ENCODE peak calls at places on chromosomes 16 and 17, in six cellular contexts. R is activated naive CD4-positive, alpha-beta T cell treated with anti-CD3 and anti-CD28 coated beads for 36 hours; Z is AG08395; U is HTR-8/SVneo; I is HEK293T; K is Daoy. C is an unnamed sample.

GRCh38 chr17:82823004-82823403 is 16.8 kb downstream of the ZNF750 start:
- DNase-seq in Z (no peak), I (no peak), K (no peak), R (peak), U (no peak), C (no peak)

GRCh38 chr16:59170065-59170712 is 436.1 kb upstream of the GOT2 start:
- DNase-seq in U (no peak), R (no peak), K (no peak), Z (no peak), I (no peak), C (no peak)

GRCh38 chr17:77449908-77450741 is 309.4 kb downstream of the SEC14L1 start:
- DNase-seq in U (peak), K (peak), I (no peak), Z (peak), R (peak), C (peak)

GRCh38 chr17:32486091-32486700 is 597 bp upstream of the CDK5R1 start:
- DNase-seq in U (peak), K (peak), I (peak), R (peak), Z (peak), C (peak)

GRCh38 chr17:17724307-17724921 is 43.2 kb downstream of the RAI1 start:
- DNase-seq in I (peak), R (peak), Z (peak), U (peak), K (peak), C (no peak)

GRCh38 chr17:76968707-76969597 is 100.7 kb downstream of the MGAT5B start:
- DNase-seq in R (peak), Z (no peak), U (no peak), K (peak), I (peak), C (no peak)

GRCh38 chr17:68382582-68383085 is 74.7 kb downstream of the WIPI1 start:
- DNase-seq in U (no peak), R (no peak), Z (no peak), K (no peak), I (no peak), C (no peak)

GRCh38 chr16:6247150-6247549 is 1085.5 kb upstream of the RBFOX1 start:
- DNase-seq in I (no peak), U (no peak), Z (no peak), R (no peak), K (no peak), C (no peak)

GRCh38 chr17:65438708-65439294 is 122.6 kb downstream of the AXIN2 start:
- DNase-seq in R (no peak), I (no peak), K (peak), Z (peak), U (peak), C (no peak)

GRCh38 chr17:7023576-7024401 is 939 bp downstream of the BCL6B start:
- DNase-seq in Z (peak), K (peak), R (peak), I (peak), U (no peak), C (no peak)

GRCh38 chr17:8611671-8612298 is 18.7 kb downstream of the MYH10 start:
- DNase-seq in Z (peak), R (no peak), U (no peak), I (no peak), K (no peak), C (no peak)

GRCh38 chr17:57034807-57035754 is 50.0 kb upstream of the AKAP1 start:
- DNase-seq in R (no peak), U (no peak), Z (no peak), I (no peak), K (no peak), C (no peak)

GRCh38 chr17:44840936-44841335 is 6.7 kb upstream of the HIGD1B start:
- DNase-seq in Z (no peak), U (no peak), K (no peak), I (no peak), R (peak), C (no peak)

GRCh38 chr16:9138731-9139501 is 47.5 kb downstream of the HAPSTR1 start:
- DNase-seq in K (peak), Z (peak), R (peak), I (peak), U (peak), C (no peak)

GRCh38 chr17:37116802-37117201 is 168.0 kb downstream of the AATF start:
- DNase-seq in U (no peak), R (no peak), I (no peak), K (no peak), Z (no peak), C (no peak)

GRCh38 chr17:39980402-39981206 is at the start of gene PSMD3:
- DNase-seq in R (peak), K (peak), Z (peak), I (peak), U (peak), C (peak)

GRCh38 chr16:35431829-35432663 is 1972.6 kb downstream of the TP53TG3F start:
- DNase-seq in K (peak), Z (no peak), R (peak), I (peak), U (no peak), C (no peak)

GRCh38 chr17:30476726-30477082 is 504 bp upstream of the GOSR1 start:
- DNase-seq in R (peak), I (peak), K (peak), Z (no peak), U (no peak), C (no peak)

GRCh38 chr17:44981221-44981968 is 13.3 kb upstream of the C1QL1 start:
- DNase-seq in I (no peak), K (peak), R (no peak), U (peak), Z (no peak), C (peak)

GRCh38 chr16:9012848-9013507 is 49.3 kb upstream of the USP7 start:
- DNase-seq in Z (no peak), R (peak), I (no peak), U (no peak), K (no peak), C (no peak)

GRCh38 chr17:31405941-31406371 is 14.5 kb downstream of the RAB11FIP4 start:
- DNase-seq in U (no peak), R (no peak), I (no peak), K (no peak), Z (no peak), C (no peak)

GRCh38 chr17:73317554-73318426 is 6.0 kb upstream of the CDC42EP4 start:
- DNase-seq in K (no peak), I (no peak), R (no peak), Z (no peak), U (no peak), C (no peak)

GRCh38 chr16:85912271-85912974 is 13.5 kb downstream of the IRF8 start:
- DNase-seq in Z (no peak), R (no peak), K (no peak), U (no peak), I (no peak), C (no peak)

GRCh38 chr16:86856946-86857586 is 278.7 kb downstream of the FOXL1 start:
- DNase-seq in K (no peak), I (no peak), Z (no peak), U (no peak), R (no peak), C (no peak)

GRCh38 chr16:83813818-83814653 is 6.3 kb downstream of the HSBP1 start:
- DNase-seq in R (no peak), I (no peak), U (no peak), K (peak), Z (peak), C (peak)

GRCh38 chr16:11639925-11640899 is 28.0 kb upstream of the SNN start:
- DNase-seq in Z (peak), I (peak), K (peak), U (peak), R (no peak), C (peak)

GRCh38 chr16:68948230-68948910 is 105.0 kb downstream of the TANGO6 start:
- DNase-seq in Z (no peak), R (no peak), U (no peak), I (no peak), K (no peak), C (no peak)

GRCh38 chr17:7562208-7562605 is 488 bp downstream of the SENP3 start:
- DNase-seq in K (no peak), U (no peak), I (no peak), R (no peak), Z (no peak), C (no peak)

GRCh38 chr17:68987966-68988365 is 32.8 kb upstream of the ABCA8 start:
- DNase-seq in K (no peak), R (no peak), I (no peak), Z (no peak), U (no peak), C (no peak)

GRCh38 chr17:21814776-21815175 is 122.5 kb downstream of the KCNJ18 start:
- DNase-seq in U (peak), Z (no peak), R (no peak), K (no peak), I (no peak), C (no peak)